ENCODE peak calls at places on chromosomes 12 and 14, in five cellular contexts. One of them, this sample, is unnamed.

GRCh38 chr14:73786942-73787759 is 64.5 kb upstream of the PTGR2 start:
- DNase-seq in HCT116: no peak
- DNase-seq in K562: peak
- DNase-seq in H1: peak
- DNase-seq in HepG2: no peak
- DNase-seq in this sample: no peak

GRCh38 chr14:25056688-25057078 is 6.7 kb upstream of the STXBP6 start:
- DNase-seq in HCT116: no peak
- DNase-seq in K562: no peak
- DNase-seq in H1: no peak
- DNase-seq in HepG2: no peak
- DNase-seq in this sample: no peak

GRCh38 chr14:58739674-58740073 is 101.9 kb downstream of the DACT1 start:
- DNase-seq in HCT116: no peak
- DNase-seq in K562: no peak
- DNase-seq in H1: no peak
- DNase-seq in HepG2: no peak
- DNase-seq in this sample: no peak

GRCh38 chr12:108852674-108853073 is 4.7 kb downstream of the SSH1 start:
- DNase-seq in HCT116: no peak
- DNase-seq in K562: no peak
- DNase-seq in H1: no peak
- DNase-seq in HepG2: no peak
- DNase-seq in this sample: no peak

GRCh38 chr12:109203480-109203879 is 87.1 kb downstream of the ACACB start:
- DNase-seq in HCT116: no peak
- DNase-seq in K562: no peak
- DNase-seq in H1: no peak
- DNase-seq in HepG2: no peak
- DNase-seq in this sample: peak

GRCh38 chr12:107429006-107429698 is 256.4 kb upstream of the PWP1 start:
- DNase-seq in HCT116: no peak
- DNase-seq in K562: no peak
- DNase-seq in H1: no peak
- DNase-seq in HepG2: no peak
- DNase-seq in this sample: no peak

GRCh38 chr12:102960766-102961487 is 3.5 kb downstream of the ASCL1 start:
- DNase-seq in HCT116: no peak
- DNase-seq in K562: no peak
- DNase-seq in H1: no peak
- DNase-seq in HepG2: no peak
- DNase-seq in this sample: no peak

GRCh38 chr14:24309538-24310386 is at the start of gene LTB4R2:
- DNase-seq in HCT116: no peak
- DNase-seq in K562: no peak
- DNase-seq in H1: no peak
- DNase-seq in HepG2: no peak
- DNase-seq in this sample: no peak

GRCh38 chr12:6765048-6765633 is 1.0 kb upstream of the PTMS start:
- DNase-seq in HCT116: no peak
- DNase-seq in K562: peak
- DNase-seq in H1: no peak
- DNase-seq in HepG2: no peak
- DNase-seq in this sample: no peak

GRCh38 chr12:50937653-50938052 is 14.7 kb upstream of the HIGD1C start:
- DNase-seq in HCT116: no peak
- DNase-seq in K562: no peak
- DNase-seq in H1: no peak
- DNase-seq in HepG2: no peak
- DNase-seq in this sample: no peak

GRCh38 chr12:106629797-106630669 is 47.2 kb downstream of the RFX4 start:
- DNase-seq in HCT116: no peak
- DNase-seq in K562: no peak
- DNase-seq in H1: no peak
- DNase-seq in HepG2: no peak
- DNase-seq in this sample: no peak

GRCh38 chr14:35385042-35385839 is 19.3 kb downstream of the NFKBIA start:
- DNase-seq in HCT116: no peak
- DNase-seq in K562: peak
- DNase-seq in H1: no peak
- DNase-seq in HepG2: peak
- DNase-seq in this sample: peak

GRCh38 chr14:35480119-35480769 is 53.7 kb upstream of the INSM2 start:
- DNase-seq in HCT116: no peak
- DNase-seq in K562: no peak
- DNase-seq in H1: no peak
- DNase-seq in HepG2: no peak
- DNase-seq in this sample: no peak

GRCh38 chr12:57823131-57823907 is 4.8 kb upstream of the AVIL start:
- DNase-seq in HCT116: no peak
- DNase-seq in K562: no peak
- DNase-seq in H1: no peak
- DNase-seq in HepG2: no peak
- DNase-seq in this sample: no peak

GRCh38 chr14:56687123-56687522 is 107.5 kb downstream of the TMEM260 start:
- DNase-seq in HCT116: no peak
- DNase-seq in K562: no peak
- DNase-seq in H1: no peak
- DNase-seq in HepG2: no peak
- DNase-seq in this sample: no peak

GRCh38 chr14:51967521-51967920 is 21.8 kb upstream of the RTRAF start:
- DNase-seq in HCT116: no peak
- DNase-seq in K562: no peak
- DNase-seq in H1: no peak
- DNase-seq in HepG2: no peak
- DNase-seq in this sample: no peak

GRCh38 chr12:110317921-110318320 is 36.9 kb downstream of the ATP2A2 start:
- DNase-seq in HCT116: no peak
- DNase-seq in K562: no peak
- DNase-seq in H1: no peak
- DNase-seq in HepG2: no peak
- DNase-seq in this sample: no peak

GRCh38 chr14:76951149-76951548 is 77.4 kb downstream of the IRF2BPL start:
- DNase-seq in HCT116: no peak
- DNase-seq in K562: no peak
- DNase-seq in H1: no peak
- DNase-seq in HepG2: no peak
- DNase-seq in this sample: no peak

GRCh38 chr14:76948213-76948947 is 80.1 kb downstream of the IRF2BPL start:
- DNase-seq in HCT116: no peak
- DNase-seq in K562: no peak
- DNase-seq in H1: no peak
- DNase-seq in HepG2: peak
- DNase-seq in this sample: peak

GRCh38 chr14:76948976-76949375 is 79.5 kb downstream of the IRF2BPL start:
- DNase-seq in HCT116: no peak
- DNase-seq in K562: no peak
- DNase-seq in H1: no peak
- DNase-seq in HepG2: no peak
- DNase-seq in this sample: no peak

GRCh38 chr14:76947838-76948184 is 80.7 kb downstream of the IRF2BPL start:
- DNase-seq in HCT116: no peak
- DNase-seq in K562: no peak
- DNase-seq in H1: no peak
- DNase-seq in HepG2: no peak
- DNase-seq in this sample: no peak

DNA sequence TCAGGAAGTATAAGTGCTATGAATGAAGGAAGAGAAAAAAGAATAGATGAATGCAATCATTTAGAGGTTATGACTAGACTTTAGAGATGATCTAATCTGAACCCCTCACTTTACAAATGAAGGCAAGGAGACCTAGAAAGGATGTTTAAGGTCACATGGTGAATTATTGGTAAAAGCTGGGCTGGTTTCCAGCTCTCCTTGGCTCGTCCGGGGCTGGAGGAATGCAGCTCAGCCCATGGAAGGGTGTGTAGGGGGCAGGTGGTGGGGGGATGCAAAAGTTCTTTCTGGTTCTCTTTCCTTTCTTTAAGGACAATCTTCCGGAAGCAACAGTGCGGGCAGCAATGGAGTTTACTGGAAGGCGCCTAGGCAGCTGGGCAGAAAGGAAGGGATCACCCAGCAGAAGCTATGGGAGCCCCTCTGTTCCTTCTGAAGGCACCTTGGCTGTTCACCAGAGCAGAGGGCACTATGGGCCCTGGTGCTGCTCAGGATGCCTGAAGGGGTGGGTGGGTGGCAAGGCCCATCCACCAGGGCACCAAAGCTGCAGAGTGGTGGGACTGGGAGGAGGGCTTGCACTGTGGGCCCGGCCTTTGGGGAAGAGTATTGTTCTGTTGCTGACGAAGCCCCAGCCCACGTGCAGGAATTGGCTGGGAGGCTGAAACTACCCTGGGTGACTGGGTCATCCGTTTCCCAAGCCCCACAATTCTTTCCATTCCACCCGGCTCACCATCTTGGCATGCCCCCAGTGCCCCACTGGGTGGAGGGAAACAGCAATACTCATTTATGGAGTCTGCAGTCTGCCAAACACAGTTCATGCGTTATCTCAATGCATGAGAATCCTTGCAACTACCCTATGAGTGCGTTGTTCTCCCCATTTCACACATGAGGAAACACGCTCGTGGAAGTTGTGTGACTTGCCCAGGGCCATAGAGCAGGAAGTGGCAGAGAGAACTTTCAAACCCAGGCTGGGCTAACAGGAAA is 78.2 kb downstream of the IRF2BPL start:
- DNase-seq in HCT116: no peak
- DNase-seq in K562: no peak
- DNase-seq in H1: no peak
- DNase-seq in HepG2: no peak
- DNase-seq in this sample: no peak
- TF ChIP-seq JUND in HCT116: no peak
- TF ChIP-seq JUND in K562: no peak
- TF ChIP-seq JUND in H1: no peak
- TF ChIP-seq JUND in HepG2: no peak
- TF ChIP-seq JUND in this sample: no peak

DNA sequence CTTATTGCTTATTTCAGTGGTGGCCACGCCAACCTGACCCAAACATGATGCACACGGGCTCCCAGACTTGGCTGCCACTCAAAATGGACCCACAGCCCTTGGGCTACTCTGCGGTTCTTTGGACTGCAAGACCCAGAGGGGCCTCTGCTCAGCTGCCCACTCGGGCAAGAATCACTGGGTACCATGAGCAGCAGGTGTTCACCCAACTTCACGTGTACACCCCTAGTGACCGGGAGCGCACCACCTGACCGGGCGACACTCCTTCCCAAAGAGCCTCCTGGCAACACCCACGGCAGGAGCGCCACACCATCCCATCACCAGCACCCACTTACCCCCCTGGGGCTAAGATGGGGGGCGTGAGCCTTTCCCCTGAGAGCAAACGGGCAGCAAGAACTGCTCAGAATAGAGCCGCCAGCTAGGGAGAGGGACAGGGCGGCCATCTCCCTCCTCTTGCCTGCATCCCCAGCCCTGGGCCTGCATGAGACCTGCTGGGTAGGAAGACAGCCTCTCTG is 32.0 kb downstream of the CCNK start:
- DNase-seq in HCT116: no peak
- DNase-seq in K562: no peak
- DNase-seq in H1: no peak
- DNase-seq in HepG2: no peak
- DNase-seq in this sample: no peak
- TF ChIP-seq JUND in HCT116: no peak
- TF ChIP-seq JUND in K562: no peak
- TF ChIP-seq JUND in H1: no peak
- TF ChIP-seq JUND in HepG2: no peak
- TF ChIP-seq JUND in this sample: no peak

GRCh38 chr14:67503331-67503730 is 14.8 kb upstream of the TMEM229B start:
- DNase-seq in HCT116: no peak
- DNase-seq in K562: no peak
- DNase-seq in H1: no peak
- DNase-seq in HepG2: no peak
- DNase-seq in this sample: no peak
- TF ChIP-seq JUND in HCT116: no peak
- TF ChIP-seq JUND in K562: no peak
- TF ChIP-seq JUND in H1: no peak
- TF ChIP-seq JUND in HepG2: no peak
- TF ChIP-seq JUND in this sample: no peak

DNA sequence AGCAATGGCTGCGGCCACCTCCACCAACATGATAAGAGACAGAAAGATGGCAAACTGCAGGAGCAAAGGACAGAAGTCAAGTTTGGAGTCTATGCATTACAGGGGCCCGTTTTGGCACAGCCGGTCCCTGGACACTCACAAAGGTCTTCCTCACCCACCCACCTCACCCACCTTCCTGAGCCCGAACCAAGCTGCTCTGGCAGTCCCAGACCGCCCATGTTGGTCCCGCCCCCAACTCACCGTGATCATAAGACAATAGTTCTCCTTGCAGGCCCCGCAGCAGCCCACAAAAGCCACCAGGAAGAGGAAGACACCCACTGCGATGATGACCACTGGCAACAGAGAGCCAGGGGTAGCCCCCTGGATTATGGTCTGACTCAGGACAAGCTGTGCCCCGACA is 1.9 kb downstream of the CD63 start:
- DNase-seq in HCT116: no peak
- DNase-seq in K562: no peak
- DNase-seq in H1: no peak
- DNase-seq in HepG2: no peak
- DNase-seq in this sample: no peak
- TF ChIP-seq JUND in HCT116: no peak
- TF ChIP-seq JUND in K562: no peak
- TF ChIP-seq JUND in H1: no peak
- TF ChIP-seq JUND in HepG2: no peak
- TF ChIP-seq JUND in this sample: no peak

This sample was measured in T47D.